ENCODE peak calls at places on chromosomes 7 and 10, in five cellular contexts. M is fibroblast of lung, R is hepatocyte, K is adrenal gland, A is right atrium auricular region. F is an unnamed sample.

GRCh38 chr10:89679986-89680385 is 21.4 kb upstream of the KIF20B start:
- DNase-seq in M (no peak), K (no peak), A (no peak), R (no peak), F (no peak)

GRCh38 chr10:79380918-79381775 is 33.9 kb downstream of the PPIF start:
- DNase-seq in A (peak; percentile 57), K (no peak), M (no peak), R (no peak), F (no peak)

GRCh38 chr10:119030421-119031250 is 1.1 kb downstream of the NANOS1 start:
- DNase-seq in K (peak; percentile 41), M (peak; percentile 52), A (no peak), R (no peak), F (peak; percentile 66)

GRCh38 chr10:95564291-95564690 is 3.1 kb upstream of the SORBS1 start:
- DNase-seq in A (no peak), K (no peak), M (no peak), R (no peak), F (no peak)

GRCh38 chr10:107589081-107589480 is 424.6 kb upstream of the SORCS1 start:
- DNase-seq in R (no peak), M (no peak), K (no peak), A (no peak), F (no peak)

GRCh38 chr10:114481055-114481454 is 76.8 kb upstream of the AFAP1L2 start:
- DNase-seq in K (no peak), A (no peak), M (no peak), R (no peak), F (no peak)

GRCh38 chr7:66517212-66517909 is 111.3 kb upstream of the KCTD7 start:
- DNase-seq in R (no peak), K (no peak), A (no peak), M (peak; percentile 18), F (no peak)

GRCh38 chr7:1663857-1664651 is 6.0 kb upstream of the ELFN1 start:
- DNase-seq in M (no peak), K (no peak), R (peak; percentile 14), A (no peak), F (no peak)

GRCh38 chr7:87129836-87130235 is 22.4 kb upstream of the DMTF1 start:
- DNase-seq in R (no peak), K (no peak), M (no peak), A (no peak), F (no peak)

GRCh38 chr10:77629775-77630565 is 7.6 kb downstream of the KCNMA1 start:
- DNase-seq in R (no peak), M (no peak), A (no peak), K (no peak), F (no peak)

GRCh38 chr7:87886875-87887274 is 10.6 kb downstream of the DBF4 start:
- DNase-seq in A (no peak), K (no peak), M (peak; percentile 33), R (peak; percentile 43), F (peak; percentile 30)

GRCh38 chr7:151342102-151342646 is 562 bp downstream of the NUB1 start:
- DNase-seq in A (no peak), M (no peak), R (no peak), K (no peak), F (no peak)

GRCh38 chr7:13042605-13043236 is 355.3 kb downstream of the ARL4A start:
- DNase-seq in M (peak; percentile 57), K (no peak), R (peak; percentile 8), A (no peak), F (no peak)

GRCh38 chr7:77570330-77571011 is 33.4 kb downstream of the PTPN12 start:
- DNase-seq in M (peak; percentile 87), A (no peak), K (no peak), R (no peak), F (no peak)

GRCh38 chr10:69321865-69322264 is 43.6 kb downstream of the HK1 start:
- DNase-seq in R (no peak), K (no peak), A (no peak), M (peak; percentile 52), F (no peak)

GRCh38 chr7:119720541-119720940 is 552.4 kb upstream of the KCND2 start:
- DNase-seq in A (no peak), K (no peak), M (peak; percentile 83), R (no peak), F (peak; percentile 14)

GRCh38 chr10:25363638-25364037 is 188.8 kb downstream of the GPR158 start:
- DNase-seq in A (no peak), K (no peak), R (no peak), M (no peak), F (no peak)

GRCh38 chr10:21311426-21311825 is 214.1 kb downstream of the SKIDA1 start:
- DNase-seq in A (no peak), K (no peak), R (no peak), M (no peak), F (no peak)

GRCh38 chr7:12130664-12131063 is 80.4 kb upstream of the TMEM106B start:
- DNase-seq in M (peak; percentile 54), R (peak; percentile 30), K (no peak), A (no peak), F (no peak)

GRCh38 chr7:132709971-132710567 is 133.8 kb upstream of the PLXNA4 start:
- DNase-seq in R (peak; percentile 19), K (no peak), M (peak; percentile 12), A (no peak), F (peak; percentile 33)

GRCh38 chr10:75860009-75860408 is 428.6 kb downstream of the LRMDA start:
- DNase-seq in R (no peak), M (no peak), A (no peak), K (no peak), F (no peak)

GRCh38 chr7:10973942-10974716 is 457 bp downstream of the PHF14 start:
- DNase-seq in M (peak; percentile 49), K (peak; percentile 45), R (peak; percentile 53), A (no peak), F (peak; percentile 56)

GRCh38 chr10:3415038-3415736 is 242.6 kb upstream of the PITRM1 start:
- DNase-seq in A (no peak), R (no peak), K (no peak), M (no peak), F (no peak)

GRCh38 chr10:43390791-43391190 is 18.2 kb downstream of the HNRNPF start:
- DNase-seq in A (no peak), R (peak; percentile 54), M (peak; percentile 20), K (peak; percentile 32), F (no peak)

DNA sequence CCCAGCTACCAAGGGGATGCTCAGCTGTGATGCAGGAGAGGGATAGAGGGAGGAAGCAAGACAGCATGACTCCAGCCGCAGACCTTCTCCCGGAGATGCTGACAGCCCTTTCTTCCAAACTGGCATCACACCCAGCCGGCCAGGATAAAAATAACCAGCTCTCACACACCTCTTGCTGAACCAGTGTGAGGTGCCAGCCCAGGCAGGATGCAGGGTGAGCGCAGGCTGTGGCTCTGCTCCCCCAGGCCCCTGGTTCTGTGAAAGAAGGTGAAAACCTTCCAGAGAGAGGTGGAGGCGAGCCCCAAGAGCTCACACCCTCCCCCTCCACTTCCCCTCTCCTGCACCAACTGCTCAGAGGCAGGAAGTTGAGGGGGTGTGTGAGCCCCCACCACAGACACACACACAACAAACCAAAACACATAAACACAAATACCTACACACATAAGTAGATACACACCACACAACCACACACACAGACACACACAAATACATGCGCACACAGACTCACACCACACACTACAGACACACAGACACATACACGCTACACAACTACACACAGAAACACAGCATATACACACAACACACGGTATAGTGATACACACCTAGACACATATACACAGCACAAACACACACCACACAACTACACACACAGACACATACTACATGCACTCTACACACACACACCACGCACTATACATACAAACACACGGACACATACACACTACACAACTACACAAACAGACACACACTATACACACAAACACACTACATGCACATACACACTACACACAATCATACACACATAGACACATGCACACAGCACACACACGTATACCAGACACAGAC is 4.2 kb downstream of the GPR15LG start:
- DNase-seq in A (no peak), K (no peak), R (no peak), M (no peak), F (no peak)
- H3K9me3 ChIP-seq in A (no peaks in the 10 kb centered on the region), K (no peaks in the 10 kb centered on the region), R (no peaks in the 10 kb centered on the region), M (no peaks in the 10 kb centered on the region), F (no peaks in the 10 kb centered on the region)

DNA sequence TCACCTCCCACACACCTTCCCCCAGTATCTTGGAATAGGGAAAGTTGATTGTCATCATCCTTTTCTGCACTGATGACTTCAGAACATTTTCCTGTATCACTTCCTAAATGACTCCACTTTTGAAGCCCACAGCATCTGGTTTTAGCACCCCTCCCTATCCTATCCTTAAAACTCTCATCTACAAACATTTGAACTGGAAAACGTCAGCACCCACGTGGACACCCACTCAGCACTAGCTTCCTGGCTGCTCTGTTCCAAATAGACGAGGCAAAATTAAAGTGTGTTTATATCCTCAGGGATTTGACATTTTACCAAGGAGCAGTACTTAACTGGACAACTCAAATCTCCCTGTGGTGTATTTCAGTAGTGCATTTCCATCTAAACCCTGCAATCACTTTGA is 73.9 kb downstream of the REEP3 start:
- DNase-seq in A (no peak), M (no peak), K (no peak), R (no peak), F (no peak)
- H3K36me3 ChIP-seq in A (no peaks in the 10 kb centered on the region), M (peaks cover 2% of the 10 kb centered on the region), K (no peaks in the 10 kb centered on the region), R (no peaks in the 10 kb centered on the region), F (no peaks in the 10 kb centered on the region)

GRCh38 chr7:46713868-46714596 is 793.0 kb upstream of the IGFBP3 start:
- DNase-seq in K (peak; percentile 40), A (peak; percentile 61), R (peak; percentile 64), M (no peak), F (no peak)
- H3K4me3 ChIP-seq in K (no peak overlapping the region), A (no peak overlapping the region), R (no peak overlapping the region), M (no peak overlapping the region), F (no peak overlapping the region)

GRCh38 chr7:158355456-158356065 is 232.1 kb downstream of the PTPRN2 start:
- DNase-seq in K (no peak), R (no peak), A (peak; percentile 43), M (no peak), F (no peak)

GRCh38 chr7:158356454-158356853 is 231.2 kb downstream of the PTPRN2 start:
- DNase-seq in A (peak; percentile 38), K (no peak), R (no peak), M (no peak), F (no peak)

GRCh38 chr7:158357898-158358821 is 229.5 kb downstream of the PTPRN2 start:
- DNase-seq in M (no peak), R (no peak), A (peak; percentile 21), K (no peak), F (no peak)

GRCh38 chr7:158358926-158359645 is 228.5 kb downstream of the PTPRN2 start:
- DNase-seq in M (no peak), A (peak; percentile 16), K (no peak), R (no peak), F (no peak)

GRCh38 chr7:158357106-158357897 is 230.3 kb downstream of the PTPRN2 start:
- DNase-seq in R (no peak), A (peak; percentile 48), M (no peak), K (no peak), F (no peak)
- H3K9me3 ChIP-seq in R (no peaks in the 10 kb centered on the region), A (no peaks in the 10 kb centered on the region), M (no peaks in the 10 kb centered on the region), K (no peaks in the 10 kb centered on the region), F (no peaks in the 10 kb centered on the region)

DNA sequence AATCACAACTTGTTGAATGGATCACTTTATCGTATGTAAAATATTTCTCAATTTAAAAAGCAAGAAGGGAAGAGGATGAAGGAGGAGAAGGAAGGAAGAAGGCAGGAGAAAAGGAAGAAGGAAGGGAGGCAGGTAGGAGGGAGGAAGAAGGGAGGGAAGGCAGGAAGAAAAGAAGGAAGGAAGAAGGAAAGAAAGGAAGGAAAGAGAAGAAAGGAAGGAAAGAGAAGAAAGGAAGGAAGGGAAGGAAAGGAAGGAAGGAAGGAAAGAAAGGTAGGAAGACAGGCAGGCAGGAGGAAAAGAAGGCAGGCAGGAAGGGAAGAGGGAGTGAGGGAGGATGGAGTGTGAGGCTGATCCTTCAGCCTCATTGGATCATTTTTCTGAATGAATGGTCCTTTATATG is 145.5 kb downstream of the MYOF start:
- DNase-seq in A (no peak), R (no peak), K (no peak), M (no peak), F (no peak)
- H3K36me3 ChIP-seq in A (peaks cover 16% of the 10 kb centered on the region), R (no peaks in the 10 kb centered on the region), K (no peaks in the 10 kb centered on the region), M (peaks cover 42% of the 10 kb centered on the region), F (no peaks in the 10 kb centered on the region)

GRCh38 chr7:44094365-44094764 is 9.8 kb upstream of the AEBP1 start:
- DNase-seq in K (no peak), A (no peak), M (no peak), R (no peak), F (no peak)
- H3K4me3 ChIP-seq in K (no peak overlapping the region), A (no peak overlapping the region), M (no peak overlapping the region), R (no peak overlapping the region), F (no peak overlapping the region)

F was measured in SJCRH30.